ENCODE peak calls at places on chromosomes 2 and 18, in six cellular contexts. O is spleen, Q is HepG2, F is prostate gland, S is HCT116, G is K562. Z is an unnamed sample.
A peak's percentile ranks its signal among the peaks of the same experiment; 100 is the strongest.

GRCh38 chr2:176491172-176491904 is 222.1 kb downstream of the MTX2 start:
- DNase-seq in G (peak; percentile 71), O (no peak), S (no peak), F (peak; percentile 8), Q (no peak), Z (peak; percentile 26)

GRCh38 chr2:205903549-205904129 is 182.3 kb downstream of the INO80D start:
- DNase-seq in S (peak; percentile 51), G (peak; percentile 35), F (no peak), Q (peak; percentile 79), O (no peak), Z (peak; percentile 46)

GRCh38 chr2:225841314-225841713 is 441.8 kb downstream of the NYAP2 start:
- DNase-seq in Q (no peak), F (peak; percentile 40), O (no peak), G (no peak), S (no peak), Z (no peak)

GRCh38 chr2:140308706-140309105 is 1528.5 kb upstream of the NXPH2 start:
- DNase-seq in F (no peak), O (no peak), Q (no peak), S (no peak), G (no peak), Z (no peak)

GRCh38 chr2:37892436-37893114 is 32.5 kb upstream of the RMDN2 start:
- DNase-seq in O (no peak), Q (no peak), G (no peak), F (no peak), S (no peak), Z (no peak)

GRCh38 chr2:30628341-30628740 is 178.9 kb downstream of the CAPN13 start:
- DNase-seq in Q (no peak), F (no peak), G (no peak), S (no peak), O (no peak), Z (no peak)

GRCh38 chr18:8974696-8975095 is 127.8 kb upstream of the NDUFV2 start:
- DNase-seq in O (no peak), Q (no peak), F (no peak), S (no peak), G (no peak), Z (no peak)

GRCh38 chr2:191374939-191375338 is 129.7 kb downstream of the MYO1B start:
- DNase-seq in S (no peak), O (no peak), Q (no peak), G (no peak), F (no peak), Z (no peak)

GRCh38 chr2:109636290-109636675 is 22.1 kb downstream of the SOWAHC start:
- DNase-seq in Q (no peak), O (no peak), S (no peak), F (no peak), G (no peak), Z (no peak)

GRCh38 chr18:57776767-57777166 is 26.3 kb downstream of the ATP8B1 start:
- DNase-seq in S (no peak), O (no peak), F (no peak), Q (no peak), G (peak; percentile 68), Z (no peak)

GRCh38 chr2:26764078-26764887 is at the start of gene SLC35F6:
- DNase-seq in Q (peak; percentile 71), O (peak; percentile 96), F (peak; percentile 73), S (no peak), G (peak; percentile 94), Z (peak; percentile 85)

GRCh38 chr2:241702155-241702404 is 241 bp downstream of the ING5 start:
- DNase-seq in G (peak; percentile 83), O (no peak), S (no peak), Q (no peak), F (no peak), Z (no peak)

GRCh38 chr2:62611820-62612219 is 93.7 kb upstream of the EHBP1 start:
- DNase-seq in Q (no peak), F (no peak), O (no peak), G (no peak), S (no peak), Z (no peak)

GRCh38 chr2:85997016-85997970 is 108.4 kb downstream of the POLR1A start:
- DNase-seq in G (peak; percentile 46), S (no peak), F (peak; percentile 30), O (peak; percentile 68), Q (no peak), Z (no peak)

GRCh38 chr2:86000938-86001312 is 104.8 kb downstream of the POLR1A start:
- DNase-seq in F (no peak), G (no peak), S (no peak), Q (no peak), O (peak; percentile 19), Z (no peak)

GRCh38 chr2:86000131-86000937 is 105.4 kb downstream of the POLR1A start:
- DNase-seq in G (no peak), F (no peak), S (no peak), O (peak; percentile 50), Q (no peak), Z (no peak)

GRCh38 chr2:85998071-85998991 is 107.4 kb downstream of the POLR1A start:
- DNase-seq in O (peak; percentile 77), S (no peak), F (no peak), Q (no peak), G (peak; percentile 29), Z (no peak)

DNA sequence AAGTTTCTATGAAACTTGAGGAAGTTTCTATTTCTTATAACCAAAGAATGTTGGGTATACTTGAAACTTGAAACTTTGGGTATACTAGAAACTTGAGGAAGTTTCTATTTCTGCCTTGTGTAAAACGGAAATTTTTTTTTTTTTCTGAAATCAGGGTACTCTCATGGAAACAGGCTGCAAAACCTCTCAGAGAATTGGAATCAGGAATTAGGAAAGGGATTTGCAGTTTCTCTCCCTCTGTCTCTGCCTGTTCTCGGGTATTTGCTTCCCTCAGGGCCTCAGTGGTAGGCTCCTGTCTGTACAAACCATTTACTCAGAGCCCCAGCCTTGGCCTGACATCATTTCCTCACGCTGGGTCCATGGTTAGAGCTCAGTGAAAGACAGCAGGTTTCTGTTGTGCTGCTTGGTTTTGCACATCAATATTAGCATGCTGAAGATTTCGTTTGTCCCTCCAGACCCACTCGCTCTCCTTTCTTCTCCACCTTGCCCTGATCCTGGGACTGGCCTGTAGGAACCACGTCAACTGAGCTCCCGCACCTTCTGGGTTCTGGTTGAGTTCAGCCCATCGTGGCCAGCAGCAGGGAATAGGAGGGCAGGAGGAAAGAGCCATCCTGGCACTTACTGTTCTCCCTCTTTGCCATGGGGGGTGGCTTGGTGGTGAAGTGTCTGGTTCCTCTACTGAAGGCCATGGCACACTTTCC is 106.4 kb downstream of the POLR1A start:
- DNase-seq in O (peak; percentile 77), Q (no peak), G (no peak), F (no peak), S (no peak), Z (no peak)
- H3K27ac ChIP-seq in O (peak overlapping the region; percentile 86), Q (no peak overlapping the region), G (peak overlapping the region; percentile 40), F (peak overlapping the region; percentile 39), S (no peak overlapping the region), Z (peak overlapping the region; percentile 81)

DNA sequence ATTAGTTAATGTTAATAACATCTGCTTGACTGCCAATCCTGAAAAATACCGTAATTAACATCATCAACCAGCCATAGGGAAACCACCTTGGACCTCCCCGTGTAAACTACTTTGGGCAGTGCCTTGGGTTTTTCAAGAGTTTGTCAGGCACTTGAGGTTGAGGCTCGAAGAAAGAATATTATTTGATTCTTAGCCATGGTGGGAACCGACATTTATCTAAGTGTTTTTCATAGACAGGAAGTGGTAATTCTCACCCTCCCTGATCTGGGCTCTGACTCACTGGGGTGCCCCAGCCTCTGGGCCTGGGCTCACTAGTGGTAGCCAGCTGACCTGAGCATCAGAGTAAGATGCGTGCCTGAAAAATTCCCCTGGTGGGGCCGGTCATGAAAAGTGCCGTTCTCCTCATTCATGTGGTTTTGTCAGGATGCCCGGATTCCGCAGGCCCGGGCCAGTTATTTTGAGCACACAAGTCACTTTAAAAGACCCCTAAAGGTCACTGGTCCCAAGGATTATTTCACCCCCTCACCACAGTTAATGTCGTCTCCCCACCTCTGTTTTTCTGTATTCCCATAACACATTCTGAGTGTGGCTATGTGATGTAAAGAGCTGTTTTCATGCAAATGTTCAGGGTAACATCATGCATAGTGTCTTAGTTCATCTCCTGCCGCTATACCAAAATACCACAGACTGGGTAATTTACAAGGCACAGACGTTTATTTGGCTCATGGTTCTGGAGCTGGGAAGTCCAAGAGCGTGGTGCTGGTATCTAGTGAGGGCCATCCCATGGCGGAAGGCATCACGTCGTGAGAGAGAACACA is 21.6 kb upstream of the SPATA3 start:
- DNase-seq in S (no peak), Q (no peak), F (no peak), O (no peak), G (no peak), Z (no peak)
- TF ChIP-seq POLR2AphosphoS5 in S (no peak), Q (no peak), F (no peak), O (no peak), G (no peak), Z (no peak)

GRCh38 chr2:126835811-126836210 is 62.9 kb upstream of the TEX51 start:
- DNase-seq in S (no peak), Q (no peak), O (peak; percentile 58), G (no peak), F (no peak), Z (no peak)
- TF ChIP-seq CTCF in S (no peak), Q (no peak), O (no peak), G (no peak), F (no peak), Z (no peak)

DNA sequence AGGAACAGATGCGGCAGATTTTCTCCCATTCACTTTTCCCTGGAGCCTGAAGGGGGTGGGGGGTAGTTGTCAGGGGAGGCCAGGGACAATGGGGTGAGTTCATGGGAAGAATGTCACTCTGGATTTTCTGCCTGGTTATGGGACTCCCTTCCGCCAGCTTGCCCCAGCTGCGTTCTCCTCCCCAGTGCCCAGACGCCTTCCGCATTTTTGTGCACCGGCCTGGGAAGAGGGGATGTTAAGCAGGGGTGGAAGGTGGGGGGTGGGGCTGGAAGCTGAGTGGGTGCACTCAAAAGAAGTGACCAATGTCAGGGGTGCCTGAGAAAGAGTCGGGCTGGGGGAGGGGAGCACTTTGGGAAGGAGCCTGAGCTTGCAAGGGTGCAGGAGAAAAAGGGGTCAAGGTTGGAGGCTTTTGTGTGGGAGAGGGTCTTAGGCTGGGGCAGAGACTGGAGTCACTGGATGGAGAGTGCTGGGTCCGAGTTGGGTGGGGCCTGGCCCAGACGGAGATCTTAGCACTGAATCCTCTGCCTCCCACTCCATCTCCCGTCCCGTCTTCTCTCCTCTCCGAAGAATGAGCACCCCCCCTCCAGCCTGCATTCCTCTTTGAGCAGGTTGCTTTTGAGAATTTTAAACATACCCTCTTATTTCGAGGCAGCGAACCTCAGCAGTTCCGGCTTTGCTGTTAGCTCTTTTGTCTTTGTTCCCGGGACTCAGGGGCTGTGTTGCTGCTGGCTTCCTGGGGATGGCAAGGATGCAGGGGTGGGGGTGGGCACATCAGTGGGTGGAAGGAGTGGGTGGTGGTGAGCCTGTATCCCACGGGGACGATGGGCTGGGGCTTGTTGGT is 2.7 kb downstream of the IGFBP2 start:
- DNase-seq in O (no peak), G (no peak), F (no peak), Q (no peak), S (no peak), Z (peak; percentile 46)
- H3K27ac ChIP-seq in O (peak overlapping the region; percentile 74), G (no peak overlapping the region), F (peak overlapping the region; percentile 16), Q (no peak overlapping the region), S (peak overlapping the region; percentile 28), Z (peak overlapping the region; percentile 85)

GRCh38 chr2:135985018-135985825 is at the start of gene DARS1:
- DNase-seq in F (peak; percentile 87), O (peak; percentile 96), G (peak; percentile 97), S (peak; percentile 82), Q (peak; percentile 96), Z (peak; percentile 91)
- TF ChIP-seq POLR2AphosphoS5 in F (peak; percentile 74), O (peak; percentile 94), G (peak; percentile 68), S (peak; percentile 70), Q (peak; percentile 86), Z (peak; percentile 91)

Z was measured in stomach.